ENCODE peak calls at places on chromosomes 3 and 15, in ten cellular contexts. B is left ventricle myocardium inferior; P is AG20443; Z is NCI-H345; V is HEK293T; R is ureter; F is stimulated activated effector memory CD8-positive, alpha-beta T cell treated with anti-CD3 and anti-CD28 coated beads, Interleukin-12 subunit alpha, Interleukin-12 subunit beta, amount 100 ng/mL, for 72 hours; H is GM04503; K is A549; I is left ventricle myocardium superior. G is an unnamed sample.

GRCh38 chr3:182636646-182637045 is 156.7 kb upstream of the ATP11B start:
- DNase-seq in H (no peak), F (no peak), Z (no peak), V (no peak), I (no peak), P (no peak), K (no peak), B (no peak), R (no peak), G (no peak)

GRCh38 chr15:38699633-38700230 is 135.1 kb upstream of the RASGRP1 start:
- DNase-seq in P (peak), B (peak), R (peak), H (no peak), Z (peak), K (peak), F (peak), I (peak), V (peak), G (peak)

GRCh38 chr3:7682822-7683229 is 818.8 kb upstream of the LMCD1 start:
- DNase-seq in V (no peak), R (no peak), B (peak), I (peak), H (no peak), F (no peak), K (no peak), Z (no peak), P (peak), G (no peak)

GRCh38 chr15:59587085-59587826 is 24.3 kb upstream of the GCNT3 start:
- DNase-seq in R (no peak), K (peak), H (no peak), I (no peak), P (no peak), B (no peak), V (no peak), F (no peak), Z (peak), G (no peak)

GRCh38 chr3:151795276-151795675 is 18.6 kb upstream of the AADAC start:
- DNase-seq in B (no peak), K (peak), I (no peak), H (peak), F (no peak), R (no peak), Z (no peak), V (no peak), P (peak), G (no peak)

GRCh38 chr15:63221346-63221745 is 31.9 kb downstream of the RAB8B start:
- DNase-seq in F (no peak), I (no peak), P (peak), H (no peak), V (no peak), K (no peak), B (peak), R (peak), Z (no peak), G (no peak)

GRCh38 chr15:69359724-69360123 is 54.4 kb upstream of the KIF23 start:
- DNase-seq in Z (no peak), H (no peak), V (no peak), B (no peak), R (no peak), I (no peak), K (peak), F (no peak), P (no peak), G (no peak)

GRCh38 chr15:60777558-60777957 is 298.6 kb upstream of the ICE2 start:
- DNase-seq in P (no peak), Z (no peak), H (no peak), K (no peak), F (no peak), I (no peak), R (no peak), V (no peak), B (no peak), G (no peak)

GRCh38 chr15:66691727-66692126 is 10.3 kb upstream of the SMAD6 start:
- DNase-seq in I (no peak), Z (no peak), R (no peak), K (no peak), F (no peak), B (no peak), P (no peak), V (no peak), H (no peak), G (no peak)

GRCh38 chr3:149933008-149933407 is 37.7 kb downstream of the PFN2 start:
- DNase-seq in F (no peak), P (no peak), K (no peak), V (no peak), H (no peak), B (no peak), Z (no peak), R (no peak), I (no peak), G (no peak)